ENCODE peak calls at places on chromosomes 11 and 22, in five cellular contexts. One of them, this sample, is unnamed.
A peak's percentile ranks its signal among the peaks of the same experiment; 100 is the strongest.

GRCh38 chr11:565921-566509 is 5.2 kb downstream of the RASSF7 start:
- DNase-seq in endothelial cell: no peak
- DNase-seq in head of caudate nucleus: no peak
- DNase-seq in body of pancreas: no peak
- DNase-seq in AG09319: no peak
- DNase-seq in this sample: peak; percentile 24

GRCh38 chr11:17864478-17864941 is 129.9 kb downstream of the KCNC1 start:
- DNase-seq in AG09319: no peak
- DNase-seq in head of caudate nucleus: no peak
- DNase-seq in endothelial cell: peak; percentile 33
- DNase-seq in body of pancreas: peak; percentile 60
- DNase-seq in this sample: peak; percentile 54

GRCh38 chr11:92681606-92682005 is 287.8 kb upstream of the MTNR1B start:
- DNase-seq in head of caudate nucleus: no peak
- DNase-seq in body of pancreas: no peak
- DNase-seq in endothelial cell: no peak
- DNase-seq in AG09319: no peak
- DNase-seq in this sample: no peak

GRCh38 chr11:57478971-57479663 is 18.8 kb downstream of the RTN4RL2 start:
- DNase-seq in AG09319: no peak
- DNase-seq in head of caudate nucleus: no peak
- DNase-seq in endothelial cell: no peak
- DNase-seq in body of pancreas: no peak
- DNase-seq in this sample: no peak

GRCh38 chr11:44617671-44618461 is 52.4 kb downstream of the CD82 start:
- DNase-seq in body of pancreas: no peak
- DNase-seq in AG09319: no peak
- DNase-seq in endothelial cell: no peak
- DNase-seq in head of caudate nucleus: peak; percentile 15
- DNase-seq in this sample: no peak

GRCh38 chr11:1292018-1292643 is 17.3 kb downstream of the TOLLIP start:
- DNase-seq in AG09319: no peak
- DNase-seq in endothelial cell: no peak
- DNase-seq in body of pancreas: no peak
- DNase-seq in head of caudate nucleus: peak; percentile 29
- DNase-seq in this sample: no peak

GRCh38 chr22:49215840-49216239 is 611.8 kb downstream of the BRD1 start:
- DNase-seq in body of pancreas: no peak
- DNase-seq in AG09319: no peak
- DNase-seq in endothelial cell: no peak
- DNase-seq in head of caudate nucleus: no peak
- DNase-seq in this sample: no peak

GRCh38 chr11:45798793-45799441 is 6.0 kb upstream of the SLC35C1 start:
- DNase-seq in endothelial cell: no peak
- DNase-seq in body of pancreas: no peak
- DNase-seq in AG09319: no peak
- DNase-seq in head of caudate nucleus: no peak
- DNase-seq in this sample: no peak

GRCh38 chr11:130861902-130862552 is 54.3 kb downstream of the SNX19 start:
- DNase-seq in AG09319: peak; percentile 82
- DNase-seq in head of caudate nucleus: peak; percentile 95
- DNase-seq in endothelial cell: peak; percentile 95
- DNase-seq in body of pancreas: peak; percentile 95
- DNase-seq in this sample: peak; percentile 91

GRCh38 chr22:29751139-29751538 is 15.7 kb downstream of the ZMAT5 start:
- DNase-seq in endothelial cell: no peak
- DNase-seq in AG09319: no peak
- DNase-seq in head of caudate nucleus: no peak
- DNase-seq in body of pancreas: no peak
- DNase-seq in this sample: no peak

GRCh38 chr11:16279524-16279923 is 76.8 kb downstream of the SOX6 start:
- DNase-seq in body of pancreas: no peak
- DNase-seq in endothelial cell: no peak
- DNase-seq in AG09319: no peak
- DNase-seq in head of caudate nucleus: no peak
- DNase-seq in this sample: no peak

GRCh38 chr11:19676508-19677379 is 35.9 kb upstream of the NAV2 start:
- DNase-seq in endothelial cell: peak; percentile 35
- DNase-seq in head of caudate nucleus: no peak
- DNase-seq in body of pancreas: no peak
- DNase-seq in AG09319: no peak
- DNase-seq in this sample: peak; percentile 98

GRCh38 chr22:39556970-39557811 is 13.4 kb upstream of the CACNA1I start:
- DNase-seq in endothelial cell: no peak
- DNase-seq in body of pancreas: no peak
- DNase-seq in AG09319: no peak
- DNase-seq in head of caudate nucleus: peak; percentile 65
- DNase-seq in this sample: peak; percentile 63

GRCh38 chr11:24779791-24780190 is 282.9 kb downstream of the LUZP2 start:
- DNase-seq in AG09319: no peak
- DNase-seq in head of caudate nucleus: no peak
- DNase-seq in endothelial cell: no peak
- DNase-seq in body of pancreas: no peak
- DNase-seq in this sample: no peak

GRCh38 chr22:43885786-43886185 is 6.0 kb downstream of the PNPLA5 start:
- DNase-seq in body of pancreas: no peak
- DNase-seq in head of caudate nucleus: no peak
- DNase-seq in endothelial cell: no peak
- DNase-seq in AG09319: no peak
- DNase-seq in this sample: no peak

GRCh38 chr11:66280428-66280827 is 2.5 kb downstream of the CNIH2 start:
- DNase-seq in AG09319: no peak
- DNase-seq in endothelial cell: no peak
- DNase-seq in head of caudate nucleus: no peak
- DNase-seq in body of pancreas: no peak
- DNase-seq in this sample: no peak

GRCh38 chr11:46278387-46279173 is 1.1 kb downstream of the CREB3L1 start:
- DNase-seq in body of pancreas: peak; percentile 81
- DNase-seq in endothelial cell: peak; percentile 74
- DNase-seq in head of caudate nucleus: peak; percentile 56
- DNase-seq in AG09319: no peak
- DNase-seq in this sample: no peak

GRCh38 chr22:44797181-44797720 is 44.9 kb downstream of the ARHGAP8 start:
- DNase-seq in body of pancreas: no peak
- DNase-seq in endothelial cell: no peak
- DNase-seq in AG09319: no peak
- DNase-seq in head of caudate nucleus: no peak
- DNase-seq in this sample: peak; percentile 20

GRCh38 chr22:27866136-27867091 is 52.6 kb downstream of the PITPNB start:
- DNase-seq in body of pancreas: peak; percentile 58
- DNase-seq in head of caudate nucleus: no peak
- DNase-seq in endothelial cell: no peak
- DNase-seq in AG09319: peak; percentile 89
- DNase-seq in this sample: no peak

GRCh38 chr11:56624661-56625110 is 10.0 kb upstream of the OR5M1 start:
- DNase-seq in endothelial cell: peak; percentile 24
- DNase-seq in AG09319: no peak
- DNase-seq in body of pancreas: no peak
- DNase-seq in head of caudate nucleus: no peak
- DNase-seq in this sample: no peak

GRCh38 chr22:38984224-38984623 is 2.1 kb downstream of the APOBEC3B start:
- DNase-seq in head of caudate nucleus: no peak
- DNase-seq in endothelial cell: no peak
- DNase-seq in AG09319: no peak
- DNase-seq in body of pancreas: no peak
- DNase-seq in this sample: no peak

GRCh38 chr11:32006799-32007388 is 84.0 kb upstream of the RCN1 start:
- DNase-seq in body of pancreas: peak; percentile 19
- DNase-seq in AG09319: peak; percentile 3
- DNase-seq in endothelial cell: peak; percentile 27
- DNase-seq in head of caudate nucleus: no peak
- DNase-seq in this sample: peak; percentile 88

GRCh38 chr11:34656062-34656720 is 35.3 kb downstream of the EHF start:
- DNase-seq in head of caudate nucleus: peak; percentile 50
- DNase-seq in endothelial cell: no peak
- DNase-seq in AG09319: no peak
- DNase-seq in body of pancreas: no peak
- DNase-seq in this sample: no peak

GRCh38 chr11:40281055-40281580 is 1178.3 kb downstream of the LRRC4C start:
- DNase-seq in body of pancreas: no peak
- DNase-seq in endothelial cell: no peak
- DNase-seq in AG09319: no peak
- DNase-seq in head of caudate nucleus: no peak
- DNase-seq in this sample: peak; percentile 12

GRCh38 chr11:133576351-133576750 is 44.0 kb upstream of the OPCML start:
- DNase-seq in body of pancreas: no peak
- DNase-seq in AG09319: no peak
- DNase-seq in endothelial cell: no peak
- DNase-seq in head of caudate nucleus: no peak
- DNase-seq in this sample: no peak

GRCh38 chr11:132187814-132188213 is 817.4 kb downstream of the NTM start:
- DNase-seq in AG09319: no peak
- DNase-seq in body of pancreas: no peak
- DNase-seq in endothelial cell: no peak
- DNase-seq in head of caudate nucleus: no peak
- DNase-seq in this sample: no peak

GRCh38 chr22:27919943-27920755 is 1.1 kb upstream of the PITPNB start:
- DNase-seq in AG09319: peak; percentile 45
- DNase-seq in head of caudate nucleus: no peak
- DNase-seq in body of pancreas: peak; percentile 16
- DNase-seq in endothelial cell: peak; percentile 20
- DNase-seq in this sample: peak; percentile 61

GRCh38 chr11:129590753-129591475 is 215.3 kb downstream of the BARX2 start:
- DNase-seq in body of pancreas: no peak
- DNase-seq in AG09319: no peak
- DNase-seq in endothelial cell: no peak
- DNase-seq in head of caudate nucleus: no peak
- DNase-seq in this sample: no peak

GRCh38 chr11:66313321-66314185 is 3.3 kb downstream of the CD248 start:
- DNase-seq in AG09319: no peak
- DNase-seq in endothelial cell: no peak
- DNase-seq in body of pancreas: no peak
- DNase-seq in head of caudate nucleus: no peak
- DNase-seq in this sample: no peak

GRCh38 chr22:42773161-42773560 is 52.5 kb upstream of the A4GALT start:
- DNase-seq in body of pancreas: no peak
- DNase-seq in AG09319: no peak
- DNase-seq in head of caudate nucleus: no peak
- DNase-seq in endothelial cell: no peak
- DNase-seq in this sample: no peak

GRCh38 chr22:31343235-31344191 is 2.6 kb downstream of the PATZ1 start:
- DNase-seq in endothelial cell: peak; percentile 60
- DNase-seq in AG09319: no peak
- DNase-seq in head of caudate nucleus: no peak
- DNase-seq in body of pancreas: peak; percentile 93
- DNase-seq in this sample: peak; percentile 37

GRCh38 chr11:2447253-2447950 is 2.6 kb downstream of the KCNQ1 start:
- DNase-seq in body of pancreas: peak; percentile 13
- DNase-seq in AG09319: no peak
- DNase-seq in head of caudate nucleus: no peak
- DNase-seq in endothelial cell: peak; percentile 47
- DNase-seq in this sample: no peak

GRCh38 chr22:22682196-22682595 is 37.8 kb downstream of the GGTLC2 start:
- DNase-seq in head of caudate nucleus: no peak
- DNase-seq in endothelial cell: no peak
- DNase-seq in body of pancreas: no peak
- DNase-seq in AG09319: no peak
- DNase-seq in this sample: no peak

GRCh38 chr11:130162733-130163132 is 3.2 kb downstream of the ST14 start:
- DNase-seq in AG09319: no peak
- DNase-seq in head of caudate nucleus: no peak
- DNase-seq in body of pancreas: no peak
- DNase-seq in endothelial cell: no peak
- DNase-seq in this sample: no peak

GRCh38 chr11:81010631-81011030 is 1569.8 kb upstream of the TENM4 start:
- DNase-seq in AG09319: no peak
- DNase-seq in body of pancreas: no peak
- DNase-seq in head of caudate nucleus: no peak
- DNase-seq in endothelial cell: no peak
- DNase-seq in this sample: no peak

GRCh38 chr11:15074206-15075161 is 1.1 kb downstream of the CALCB start:
- DNase-seq in endothelial cell: peak; percentile 95
- DNase-seq in body of pancreas: peak; percentile 98
- DNase-seq in AG09319: peak; percentile 15
- DNase-seq in head of caudate nucleus: peak; percentile 83
- DNase-seq in this sample: peak; percentile 85